ENCODE peak calls at places on chromosomes 1 and 21, in seven cellular contexts. One of them, this sample, is unnamed.

GRCh38 chr21:43936186-43936967 is 71.4 kb downstream of the AGPAT3 start:
- DNase-seq in progenitor cell of endocrine pancreas: no peak
- DNase-seq in stomach: no peak
- DNase-seq in CD8-positive, alpha-beta T cell: no peak
- DNase-seq in lung: no peak
- DNase-seq in LNCaP clone FGC: no peak
- DNase-seq in glutamatergic neuron: peak
- DNase-seq in this sample: no peak

GRCh38 chr1:40802078-40803075 is 18.8 kb downstream of the KCNQ4 start:
- DNase-seq in progenitor cell of endocrine pancreas: peak
- DNase-seq in stomach: peak
- DNase-seq in CD8-positive, alpha-beta T cell: peak
- DNase-seq in lung: peak
- DNase-seq in LNCaP clone FGC: no peak
- DNase-seq in glutamatergic neuron: peak
- DNase-seq in this sample: no peak

GRCh38 chr1:187692799-187693198 is 864.0 kb downstream of the PLA2G4A start:
- DNase-seq in progenitor cell of endocrine pancreas: no peak
- DNase-seq in stomach: no peak
- DNase-seq in CD8-positive, alpha-beta T cell: no peak
- DNase-seq in lung: no peak
- DNase-seq in LNCaP clone FGC: no peak
- DNase-seq in glutamatergic neuron: no peak
- DNase-seq in this sample: no peak

GRCh38 chr1:232462200-232462599 is 167.7 kb downstream of the SIPA1L2 start:
- DNase-seq in progenitor cell of endocrine pancreas: no peak
- DNase-seq in stomach: no peak
- DNase-seq in CD8-positive, alpha-beta T cell: no peak
- DNase-seq in lung: no peak
- DNase-seq in LNCaP clone FGC: no peak
- DNase-seq in glutamatergic neuron: no peak
- DNase-seq in this sample: no peak

GRCh38 chr1:33244143-33244808 is 12.0 kb upstream of the ZNF362 start:
- DNase-seq in progenitor cell of endocrine pancreas: no peak
- DNase-seq in stomach: no peak
- DNase-seq in CD8-positive, alpha-beta T cell: no peak
- DNase-seq in lung: no peak
- DNase-seq in LNCaP clone FGC: no peak
- DNase-seq in glutamatergic neuron: no peak
- DNase-seq in this sample: no peak

GRCh38 chr1:39395357-39395831 is 96.0 kb upstream of the BMP8A start:
- DNase-seq in progenitor cell of endocrine pancreas: no peak
- DNase-seq in stomach: no peak
- DNase-seq in CD8-positive, alpha-beta T cell: no peak
- DNase-seq in lung: no peak
- DNase-seq in LNCaP clone FGC: peak
- DNase-seq in glutamatergic neuron: no peak
- DNase-seq in this sample: no peak

GRCh38 chr21:45540601-45540970 is 1.7 kb downstream of the SLC19A1 start:
- DNase-seq in progenitor cell of endocrine pancreas: no peak
- DNase-seq in stomach: peak
- DNase-seq in CD8-positive, alpha-beta T cell: peak
- DNase-seq in lung: no peak
- DNase-seq in LNCaP clone FGC: no peak
- DNase-seq in glutamatergic neuron: peak
- DNase-seq in this sample: no peak

GRCh38 chr1:220347654-220348175 is 75.5 kb upstream of the RAB3GAP2 start:
- DNase-seq in progenitor cell of endocrine pancreas: no peak
- DNase-seq in stomach: no peak
- DNase-seq in CD8-positive, alpha-beta T cell: no peak
- DNase-seq in lung: no peak
- DNase-seq in LNCaP clone FGC: peak
- DNase-seq in glutamatergic neuron: no peak
- DNase-seq in this sample: no peak

GRCh38 chr1:92536593-92537332 is 50.0 kb upstream of the GFI1 start:
- DNase-seq in progenitor cell of endocrine pancreas: no peak
- DNase-seq in stomach: no peak
- DNase-seq in CD8-positive, alpha-beta T cell: peak
- DNase-seq in lung: no peak
- DNase-seq in LNCaP clone FGC: no peak
- DNase-seq in glutamatergic neuron: no peak
- DNase-seq in this sample: peak

GRCh38 chr1:156689035-156689959 is 12.1 kb upstream of the NES start:
- DNase-seq in progenitor cell of endocrine pancreas: peak
- DNase-seq in stomach: peak
- DNase-seq in CD8-positive, alpha-beta T cell: peak
- DNase-seq in lung: peak
- DNase-seq in LNCaP clone FGC: no peak
- DNase-seq in glutamatergic neuron: peak
- DNase-seq in this sample: no peak

GRCh38 chr1:222653178-222653827 is 35.4 kb downstream of the MIA3 start:
- DNase-seq in progenitor cell of endocrine pancreas: no peak
- DNase-seq in stomach: no peak
- DNase-seq in CD8-positive, alpha-beta T cell: no peak
- DNase-seq in lung: no peak
- DNase-seq in LNCaP clone FGC: no peak
- DNase-seq in glutamatergic neuron: no peak
- DNase-seq in this sample: no peak

GRCh38 chr21:37829043-37829442 is 87.2 kb downstream of the KCNJ6 start:
- DNase-seq in progenitor cell of endocrine pancreas: no peak
- DNase-seq in stomach: no peak
- DNase-seq in CD8-positive, alpha-beta T cell: no peak
- DNase-seq in lung: no peak
- DNase-seq in LNCaP clone FGC: no peak
- DNase-seq in glutamatergic neuron: no peak
- DNase-seq in this sample: no peak

GRCh38 chr1:68207129-68207689 is 25.1 kb downstream of the WLS start:
- DNase-seq in progenitor cell of endocrine pancreas: no peak
- DNase-seq in stomach: no peak
- DNase-seq in CD8-positive, alpha-beta T cell: no peak
- DNase-seq in lung: no peak
- DNase-seq in LNCaP clone FGC: no peak
- DNase-seq in glutamatergic neuron: no peak
- DNase-seq in this sample: no peak

GRCh38 chr1:23558872-23559135 is 497 bp downstream of the ID3 start:
- DNase-seq in progenitor cell of endocrine pancreas: no peak
- DNase-seq in stomach: no peak
- DNase-seq in CD8-positive, alpha-beta T cell: no peak
- DNase-seq in lung: no peak
- DNase-seq in LNCaP clone FGC: no peak
- DNase-seq in glutamatergic neuron: no peak
- DNase-seq in this sample: no peak

GRCh38 chr1:165943198-165943597 is 115.8 kb downstream of the UCK2 start:
- DNase-seq in progenitor cell of endocrine pancreas: no peak
- DNase-seq in stomach: no peak
- DNase-seq in CD8-positive, alpha-beta T cell: no peak
- DNase-seq in lung: no peak
- DNase-seq in LNCaP clone FGC: no peak
- DNase-seq in glutamatergic neuron: no peak
- DNase-seq in this sample: no peak

GRCh38 chr1:20974069-20974468 is 187.0 kb upstream of the HP1BP3 start:
- DNase-seq in progenitor cell of endocrine pancreas: no peak
- DNase-seq in stomach: no peak
- DNase-seq in CD8-positive, alpha-beta T cell: no peak
- DNase-seq in lung: no peak
- DNase-seq in LNCaP clone FGC: no peak
- DNase-seq in glutamatergic neuron: no peak
- DNase-seq in this sample: no peak

GRCh38 chr1:205783904-205784303 is 8.6 kb upstream of the RAB29 start:
- DNase-seq in progenitor cell of endocrine pancreas: no peak
- DNase-seq in stomach: no peak
- DNase-seq in CD8-positive, alpha-beta T cell: no peak
- DNase-seq in lung: no peak
- DNase-seq in LNCaP clone FGC: no peak
- DNase-seq in glutamatergic neuron: no peak
- DNase-seq in this sample: peak

GRCh38 chr1:150970818-150971582 is 3.6 kb downstream of the CERS2 start:
- DNase-seq in progenitor cell of endocrine pancreas: no peak
- DNase-seq in stomach: peak
- DNase-seq in CD8-positive, alpha-beta T cell: no peak
- DNase-seq in lung: peak
- DNase-seq in LNCaP clone FGC: no peak
- DNase-seq in glutamatergic neuron: peak
- DNase-seq in this sample: no peak

GRCh38 chr1:243754348-243754747 is 95.7 kb downstream of the AKT3 start:
- DNase-seq in progenitor cell of endocrine pancreas: no peak
- DNase-seq in stomach: no peak
- DNase-seq in CD8-positive, alpha-beta T cell: no peak
- DNase-seq in lung: no peak
- DNase-seq in LNCaP clone FGC: no peak
- DNase-seq in glutamatergic neuron: no peak
- DNase-seq in this sample: no peak

GRCh38 chr1:20158358-20159070 is 19.4 kb downstream of the PLA2G2F start:
- DNase-seq in progenitor cell of endocrine pancreas: no peak
- DNase-seq in stomach: no peak
- DNase-seq in CD8-positive, alpha-beta T cell: no peak
- DNase-seq in lung: no peak
- DNase-seq in LNCaP clone FGC: no peak
- DNase-seq in glutamatergic neuron: no peak
- DNase-seq in this sample: no peak

GRCh38 chr1:239819075-239819474 is 272.6 kb upstream of the FMN2 start:
- DNase-seq in progenitor cell of endocrine pancreas: no peak
- DNase-seq in stomach: no peak
- DNase-seq in CD8-positive, alpha-beta T cell: no peak
- DNase-seq in lung: no peak
- DNase-seq in LNCaP clone FGC: no peak
- DNase-seq in glutamatergic neuron: no peak
- DNase-seq in this sample: no peak
- TF ChIP-seq CTCF in progenitor cell of endocrine pancreas: peak
- TF ChIP-seq CTCF in stomach: no peak
- TF ChIP-seq CTCF in CD8-positive, alpha-beta T cell: no peak
- TF ChIP-seq CTCF in lung: no peak
- TF ChIP-seq CTCF in LNCaP clone FGC: no peak
- TF ChIP-seq CTCF in glutamatergic neuron: peak
- TF ChIP-seq CTCF in this sample: peak

GRCh38 chr1:111747282-111747734 is 8.1 kb upstream of the INKA2 start:
- DNase-seq in progenitor cell of endocrine pancreas: no peak
- DNase-seq in stomach: peak
- DNase-seq in CD8-positive, alpha-beta T cell: peak
- DNase-seq in lung: peak
- DNase-seq in LNCaP clone FGC: peak
- DNase-seq in glutamatergic neuron: peak
- DNase-seq in this sample: no peak

GRCh38 chr1:111746614-111746999 is 7.4 kb upstream of the INKA2 start:
- DNase-seq in progenitor cell of endocrine pancreas: no peak
- DNase-seq in stomach: no peak
- DNase-seq in CD8-positive, alpha-beta T cell: no peak
- DNase-seq in lung: no peak
- DNase-seq in LNCaP clone FGC: no peak
- DNase-seq in glutamatergic neuron: no peak
- DNase-seq in this sample: no peak

GRCh38 chr1:111745670-111746613 is 6.7 kb upstream of the INKA2 start:
- DNase-seq in progenitor cell of endocrine pancreas: no peak
- DNase-seq in stomach: no peak
- DNase-seq in CD8-positive, alpha-beta T cell: no peak
- DNase-seq in lung: peak
- DNase-seq in LNCaP clone FGC: no peak
- DNase-seq in glutamatergic neuron: no peak
- DNase-seq in this sample: no peak

GRCh38 chr1:111748618-111749337 is 6.9 kb upstream of the DDX20 start:
- DNase-seq in progenitor cell of endocrine pancreas: no peak
- DNase-seq in stomach: no peak
- DNase-seq in CD8-positive, alpha-beta T cell: no peak
- DNase-seq in lung: no peak
- DNase-seq in LNCaP clone FGC: no peak
- DNase-seq in glutamatergic neuron: no peak
- DNase-seq in this sample: no peak

DNA sequence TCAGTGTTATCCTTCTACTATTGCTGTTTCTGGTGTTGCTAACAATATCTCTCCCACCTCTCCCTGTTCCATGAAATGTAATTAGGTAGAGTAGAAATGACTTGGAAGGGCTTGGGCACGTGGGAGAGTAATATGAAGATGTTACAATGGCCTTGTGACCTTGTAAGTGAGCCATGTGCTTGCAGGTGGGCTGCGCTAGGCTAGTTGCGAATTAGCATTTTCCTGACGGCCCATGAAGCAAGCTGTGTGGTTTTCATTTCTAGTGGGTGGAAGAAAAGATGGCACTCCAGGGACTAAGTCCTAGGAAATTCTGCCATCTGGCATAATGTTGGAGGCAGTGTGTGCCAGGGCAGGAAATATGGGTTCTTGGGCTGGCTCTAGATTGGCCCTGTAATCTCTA is 7.8 kb upstream of the DDX20 start:
- DNase-seq in progenitor cell of endocrine pancreas: no peak
- DNase-seq in stomach: no peak
- DNase-seq in CD8-positive, alpha-beta T cell: no peak
- DNase-seq in lung: no peak
- DNase-seq in LNCaP clone FGC: no peak
- DNase-seq in glutamatergic neuron: no peak
- DNase-seq in this sample: no peak
- TF ChIP-seq CTCF in progenitor cell of endocrine pancreas: no peak
- TF ChIP-seq CTCF in stomach: no peak
- TF ChIP-seq CTCF in CD8-positive, alpha-beta T cell: no peak
- TF ChIP-seq CTCF in lung: no peak
- TF ChIP-seq CTCF in LNCaP clone FGC: no peak
- TF ChIP-seq CTCF in glutamatergic neuron: no peak
- TF ChIP-seq CTCF in this sample: no peak

DNA sequence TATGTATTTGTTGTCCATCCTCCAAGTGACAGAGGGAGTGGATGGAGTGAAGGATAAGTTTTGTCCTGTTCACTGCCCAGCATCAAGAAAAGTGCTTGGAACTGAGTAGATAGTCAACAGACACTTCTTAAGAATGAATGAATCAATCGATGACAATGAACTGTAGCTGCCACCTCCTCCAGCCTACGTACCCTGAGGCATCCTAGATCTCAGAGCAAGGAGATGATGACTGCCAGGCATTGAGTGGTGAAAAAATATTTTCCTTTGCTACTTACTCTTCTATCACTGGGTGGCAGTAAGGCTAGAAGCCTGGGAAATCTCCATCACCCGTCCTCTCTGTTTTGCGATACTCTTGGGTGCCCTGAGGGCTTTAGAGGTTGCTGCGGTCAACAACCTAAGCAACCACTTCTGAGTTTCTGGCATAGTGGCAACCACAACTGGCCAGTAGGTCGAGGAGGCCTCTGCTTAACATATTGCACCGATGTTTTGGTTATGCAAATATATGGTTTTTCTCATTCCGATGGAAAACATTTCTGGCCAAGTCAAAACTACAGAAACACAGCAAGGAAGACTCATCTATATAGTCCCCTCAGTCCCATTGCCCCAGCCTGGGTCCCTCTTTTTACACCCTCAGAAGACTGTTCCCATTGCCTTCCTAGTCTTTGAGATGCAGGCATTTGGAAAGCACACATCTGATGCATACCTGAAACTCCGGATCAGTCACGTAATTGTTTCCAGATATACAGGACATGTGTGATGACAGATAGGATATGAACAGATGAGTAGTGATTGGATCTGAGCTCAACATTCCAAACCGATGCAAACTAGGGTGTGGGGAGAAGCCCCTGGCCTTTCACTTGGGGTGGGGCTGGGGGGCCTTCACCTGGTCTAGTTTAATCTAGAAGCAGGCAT is 136.8 kb downstream of the RUNX1 start:
- DNase-seq in progenitor cell of endocrine pancreas: no peak
- DNase-seq in stomach: no peak
- DNase-seq in CD8-positive, alpha-beta T cell: no peak
- DNase-seq in lung: no peak
- DNase-seq in LNCaP clone FGC: no peak
- DNase-seq in glutamatergic neuron: no peak
- DNase-seq in this sample: no peak
- TF ChIP-seq CTCF in progenitor cell of endocrine pancreas: no peak
- TF ChIP-seq CTCF in stomach: no peak
- TF ChIP-seq CTCF in CD8-positive, alpha-beta T cell: no peak
- TF ChIP-seq CTCF in lung: no peak
- TF ChIP-seq CTCF in LNCaP clone FGC: no peak
- TF ChIP-seq CTCF in glutamatergic neuron: no peak
- TF ChIP-seq CTCF in this sample: peak

GRCh38 chr1:64196074-64196869 is 7.2 kb upstream of the UBE2U start:
- DNase-seq in progenitor cell of endocrine pancreas: no peak
- DNase-seq in stomach: no peak
- DNase-seq in CD8-positive, alpha-beta T cell: no peak
- DNase-seq in lung: no peak
- DNase-seq in LNCaP clone FGC: no peak
- DNase-seq in glutamatergic neuron: no peak
- DNase-seq in this sample: no peak
- TF ChIP-seq CTCF in progenitor cell of endocrine pancreas: no peak
- TF ChIP-seq CTCF in stomach: no peak
- TF ChIP-seq CTCF in CD8-positive, alpha-beta T cell: no peak
- TF ChIP-seq CTCF in lung: no peak
- TF ChIP-seq CTCF in LNCaP clone FGC: no peak
- TF ChIP-seq CTCF in glutamatergic neuron: no peak
- TF ChIP-seq CTCF in this sample: no peak